ENCODE peak calls at places on chromosomes 6 and 20, in ten cellular contexts. One of them, this sample, is unnamed.

GRCh38 chr6:151325075-151326050 is 66.0 kb downstream of the ZBTB2 start:
- DNase-seq in stimulated activated CD4-positive, alpha-beta T cell treated with anti-CD3 and anti-CD28 coated beads, Interleukin-12 subunit alpha, Interleukin-12 subunit beta, amount 100 ng/mL, for 4 hours: no peak
- DNase-seq in putamen: no peak
- DNase-seq in Calu3: peak; percentile 65
- DNase-seq in nephron progenitor cell: peak; percentile 60
- DNase-seq in GM12891: no peak
- DNase-seq in COR-L47: peak; percentile 30
- DNase-seq in stimulated activated CD8-positive, alpha-beta memory T cell treated with anti-CD3 and anti-CD28 coated beads, Interleukin-7, amount 100 ng/mL, for 1 hour: no peak
- DNase-seq in Right ventricle myocardium superior: peak; percentile 74
- DNase-seq in DMS 273 treated with DMSO at 0.1 percent for 48 hours: peak; percentile 63
- DNase-seq in this sample: peak; percentile 87

GRCh38 chr20:16747291-16747811 is 807 bp upstream of the OTOR start:
- DNase-seq in DMS 273 treated with DMSO at 0.1 percent for 48 hours: no peak
- DNase-seq in stimulated activated CD8-positive, alpha-beta memory T cell treated with anti-CD3 and anti-CD28 coated beads, Interleukin-7, amount 100 ng/mL, for 1 hour: no peak
- DNase-seq in Calu3: no peak
- DNase-seq in GM12891: no peak
- DNase-seq in stimulated activated CD4-positive, alpha-beta T cell treated with anti-CD3 and anti-CD28 coated beads, Interleukin-12 subunit alpha, Interleukin-12 subunit beta, amount 100 ng/mL, for 4 hours: no peak
- DNase-seq in nephron progenitor cell: no peak
- DNase-seq in COR-L47: no peak
- DNase-seq in putamen: no peak
- DNase-seq in Right ventricle myocardium superior: no peak
- DNase-seq in this sample: no peak

GRCh38 chr20:25018841-25019240 is 26.3 kb upstream of the APMAP start:
- DNase-seq in stimulated activated CD8-positive, alpha-beta memory T cell treated with anti-CD3 and anti-CD28 coated beads, Interleukin-7, amount 100 ng/mL, for 1 hour: no peak
- DNase-seq in GM12891: no peak
- DNase-seq in nephron progenitor cell: no peak
- DNase-seq in putamen: no peak
- DNase-seq in stimulated activated CD4-positive, alpha-beta T cell treated with anti-CD3 and anti-CD28 coated beads, Interleukin-12 subunit alpha, Interleukin-12 subunit beta, amount 100 ng/mL, for 4 hours: no peak
- DNase-seq in Right ventricle myocardium superior: no peak
- DNase-seq in Calu3: no peak
- DNase-seq in COR-L47: no peak
- DNase-seq in DMS 273 treated with DMSO at 0.1 percent for 48 hours: no peak
- DNase-seq in this sample: no peak

GRCh38 chr6:132734694-132735236 is 20.9 kb upstream of the VNN1 start:
- DNase-seq in Calu3: peak; percentile 31
- DNase-seq in Right ventricle myocardium superior: no peak
- DNase-seq in stimulated activated CD4-positive, alpha-beta T cell treated with anti-CD3 and anti-CD28 coated beads, Interleukin-12 subunit alpha, Interleukin-12 subunit beta, amount 100 ng/mL, for 4 hours: no peak
- DNase-seq in nephron progenitor cell: no peak
- DNase-seq in GM12891: no peak
- DNase-seq in putamen: no peak
- DNase-seq in stimulated activated CD8-positive, alpha-beta memory T cell treated with anti-CD3 and anti-CD28 coated beads, Interleukin-7, amount 100 ng/mL, for 1 hour: no peak
- DNase-seq in DMS 273 treated with DMSO at 0.1 percent for 48 hours: no peak
- DNase-seq in COR-L47: no peak
- DNase-seq in this sample: peak; percentile 81

GRCh38 chr20:19073584-19074198 is 138.8 kb upstream of the SLC24A3 start:
- DNase-seq in putamen: no peak
- DNase-seq in COR-L47: no peak
- DNase-seq in Right ventricle myocardium superior: no peak
- DNase-seq in Calu3: no peak
- DNase-seq in stimulated activated CD8-positive, alpha-beta memory T cell treated with anti-CD3 and anti-CD28 coated beads, Interleukin-7, amount 100 ng/mL, for 1 hour: no peak
- DNase-seq in stimulated activated CD4-positive, alpha-beta T cell treated with anti-CD3 and anti-CD28 coated beads, Interleukin-12 subunit alpha, Interleukin-12 subunit beta, amount 100 ng/mL, for 4 hours: no peak
- DNase-seq in nephron progenitor cell: peak; percentile 17
- DNase-seq in GM12891: no peak
- DNase-seq in DMS 273 treated with DMSO at 0.1 percent for 48 hours: no peak
- DNase-seq in this sample: no peak

GRCh38 chr20:25118529-25118928 is 36.6 kb upstream of the VSX1 start:
- DNase-seq in Right ventricle myocardium superior: no peak
- DNase-seq in stimulated activated CD8-positive, alpha-beta memory T cell treated with anti-CD3 and anti-CD28 coated beads, Interleukin-7, amount 100 ng/mL, for 1 hour: no peak
- DNase-seq in stimulated activated CD4-positive, alpha-beta T cell treated with anti-CD3 and anti-CD28 coated beads, Interleukin-12 subunit alpha, Interleukin-12 subunit beta, amount 100 ng/mL, for 4 hours: no peak
- DNase-seq in COR-L47: no peak
- DNase-seq in DMS 273 treated with DMSO at 0.1 percent for 48 hours: no peak
- DNase-seq in nephron progenitor cell: no peak
- DNase-seq in Calu3: no peak
- DNase-seq in putamen: no peak
- DNase-seq in GM12891: no peak
- DNase-seq in this sample: no peak

GRCh38 chr20:48603819-48604405 is 223.9 kb downstream of the PREX1 start:
- DNase-seq in COR-L47: no peak
- DNase-seq in GM12891: no peak
- DNase-seq in stimulated activated CD8-positive, alpha-beta memory T cell treated with anti-CD3 and anti-CD28 coated beads, Interleukin-7, amount 100 ng/mL, for 1 hour: no peak
- DNase-seq in nephron progenitor cell: no peak
- DNase-seq in DMS 273 treated with DMSO at 0.1 percent for 48 hours: no peak
- DNase-seq in putamen: no peak
- DNase-seq in Calu3: no peak
- DNase-seq in stimulated activated CD4-positive, alpha-beta T cell treated with anti-CD3 and anti-CD28 coated beads, Interleukin-12 subunit alpha, Interleukin-12 subunit beta, amount 100 ng/mL, for 4 hours: no peak
- DNase-seq in Right ventricle myocardium superior: no peak
- DNase-seq in this sample: no peak

GRCh38 chr6:116741571-116741970 is 23.9 kb downstream of the FAM162B start:
- DNase-seq in Calu3: no peak
- DNase-seq in stimulated activated CD8-positive, alpha-beta memory T cell treated with anti-CD3 and anti-CD28 coated beads, Interleukin-7, amount 100 ng/mL, for 1 hour: no peak
- DNase-seq in Right ventricle myocardium superior: no peak
- DNase-seq in nephron progenitor cell: no peak
- DNase-seq in COR-L47: no peak
- DNase-seq in GM12891: no peak
- DNase-seq in DMS 273 treated with DMSO at 0.1 percent for 48 hours: no peak
- DNase-seq in stimulated activated CD4-positive, alpha-beta T cell treated with anti-CD3 and anti-CD28 coated beads, Interleukin-12 subunit alpha, Interleukin-12 subunit beta, amount 100 ng/mL, for 4 hours: no peak
- DNase-seq in putamen: no peak
- DNase-seq in this sample: no peak

GRCh38 chr20:17059465-17059864 is 167.4 kb upstream of the PCSK2 start:
- DNase-seq in Right ventricle myocardium superior: no peak
- DNase-seq in DMS 273 treated with DMSO at 0.1 percent for 48 hours: no peak
- DNase-seq in putamen: no peak
- DNase-seq in GM12891: no peak
- DNase-seq in nephron progenitor cell: no peak
- DNase-seq in COR-L47: no peak
- DNase-seq in stimulated activated CD4-positive, alpha-beta T cell treated with anti-CD3 and anti-CD28 coated beads, Interleukin-12 subunit alpha, Interleukin-12 subunit beta, amount 100 ng/mL, for 4 hours: no peak
- DNase-seq in Calu3: no peak
- DNase-seq in stimulated activated CD8-positive, alpha-beta memory T cell treated with anti-CD3 and anti-CD28 coated beads, Interleukin-7, amount 100 ng/mL, for 1 hour: no peak
- DNase-seq in this sample: no peak

GRCh38 chr6:128528241-128528640 is 7.8 kb upstream of the PTPRK start:
- DNase-seq in stimulated activated CD8-positive, alpha-beta memory T cell treated with anti-CD3 and anti-CD28 coated beads, Interleukin-7, amount 100 ng/mL, for 1 hour: no peak
- DNase-seq in nephron progenitor cell: no peak
- DNase-seq in stimulated activated CD4-positive, alpha-beta T cell treated with anti-CD3 and anti-CD28 coated beads, Interleukin-12 subunit alpha, Interleukin-12 subunit beta, amount 100 ng/mL, for 4 hours: no peak
- DNase-seq in Calu3: no peak
- DNase-seq in DMS 273 treated with DMSO at 0.1 percent for 48 hours: no peak
- DNase-seq in Right ventricle myocardium superior: no peak
- DNase-seq in GM12891: no peak
- DNase-seq in COR-L47: no peak
- DNase-seq in putamen: no peak
- DNase-seq in this sample: no peak

GRCh38 chr6:157605484-157605883 is 217.6 kb upstream of the SNX9 start:
- DNase-seq in Calu3: no peak
- DNase-seq in COR-L47: no peak
- DNase-seq in stimulated activated CD8-positive, alpha-beta memory T cell treated with anti-CD3 and anti-CD28 coated beads, Interleukin-7, amount 100 ng/mL, for 1 hour: no peak
- DNase-seq in GM12891: no peak
- DNase-seq in stimulated activated CD4-positive, alpha-beta T cell treated with anti-CD3 and anti-CD28 coated beads, Interleukin-12 subunit alpha, Interleukin-12 subunit beta, amount 100 ng/mL, for 4 hours: no peak
- DNase-seq in putamen: no peak
- DNase-seq in DMS 273 treated with DMSO at 0.1 percent for 48 hours: no peak
- DNase-seq in nephron progenitor cell: no peak
- DNase-seq in Right ventricle myocardium superior: no peak
- DNase-seq in this sample: no peak

GRCh38 chr20:16574656-16575355 is 1.6 kb upstream of the KIF16B start:
- DNase-seq in putamen: peak; percentile 87
- DNase-seq in stimulated activated CD4-positive, alpha-beta T cell treated with anti-CD3 and anti-CD28 coated beads, Interleukin-12 subunit alpha, Interleukin-12 subunit beta, amount 100 ng/mL, for 4 hours: peak; percentile 80
- DNase-seq in stimulated activated CD8-positive, alpha-beta memory T cell treated with anti-CD3 and anti-CD28 coated beads, Interleukin-7, amount 100 ng/mL, for 1 hour: peak; percentile 45
- DNase-seq in GM12891: peak; percentile 76
- DNase-seq in COR-L47: no peak
- DNase-seq in Calu3: peak; percentile 67
- DNase-seq in nephron progenitor cell: peak; percentile 87
- DNase-seq in DMS 273 treated with DMSO at 0.1 percent for 48 hours: peak; percentile 18
- DNase-seq in Right ventricle myocardium superior: peak; percentile 96
- DNase-seq in this sample: peak; percentile 77

GRCh38 chr6:96051555-96051954 is 35.8 kb downstream of the FUT9 start:
- DNase-seq in stimulated activated CD8-positive, alpha-beta memory T cell treated with anti-CD3 and anti-CD28 coated beads, Interleukin-7, amount 100 ng/mL, for 1 hour: no peak
- DNase-seq in putamen: no peak
- DNase-seq in DMS 273 treated with DMSO at 0.1 percent for 48 hours: no peak
- DNase-seq in stimulated activated CD4-positive, alpha-beta T cell treated with anti-CD3 and anti-CD28 coated beads, Interleukin-12 subunit alpha, Interleukin-12 subunit beta, amount 100 ng/mL, for 4 hours: no peak
- DNase-seq in nephron progenitor cell: no peak
- DNase-seq in Calu3: no peak
- DNase-seq in COR-L47: no peak
- DNase-seq in Right ventricle myocardium superior: no peak
- DNase-seq in GM12891: no peak
- DNase-seq in this sample: no peak

GRCh38 chr6:25295651-25296050 is 16.5 kb downstream of the CARMIL1 start:
- DNase-seq in Right ventricle myocardium superior: no peak
- DNase-seq in DMS 273 treated with DMSO at 0.1 percent for 48 hours: no peak
- DNase-seq in COR-L47: no peak
- DNase-seq in stimulated activated CD4-positive, alpha-beta T cell treated with anti-CD3 and anti-CD28 coated beads, Interleukin-12 subunit alpha, Interleukin-12 subunit beta, amount 100 ng/mL, for 4 hours: no peak
- DNase-seq in GM12891: no peak
- DNase-seq in putamen: no peak
- DNase-seq in nephron progenitor cell: no peak
- DNase-seq in stimulated activated CD8-positive, alpha-beta memory T cell treated with anti-CD3 and anti-CD28 coated beads, Interleukin-7, amount 100 ng/mL, for 1 hour: no peak
- DNase-seq in Calu3: no peak
- DNase-seq in this sample: no peak

GRCh38 chr6:33702345-33702977 is 9.0 kb downstream of the UQCC2 start:
- DNase-seq in Right ventricle myocardium superior: no peak
- DNase-seq in putamen: no peak
- DNase-seq in DMS 273 treated with DMSO at 0.1 percent for 48 hours: no peak
- DNase-seq in Calu3: peak; percentile 51
- DNase-seq in nephron progenitor cell: no peak
- DNase-seq in stimulated activated CD4-positive, alpha-beta T cell treated with anti-CD3 and anti-CD28 coated beads, Interleukin-12 subunit alpha, Interleukin-12 subunit beta, amount 100 ng/mL, for 4 hours: no peak
- DNase-seq in stimulated activated CD8-positive, alpha-beta memory T cell treated with anti-CD3 and anti-CD28 coated beads, Interleukin-7, amount 100 ng/mL, for 1 hour: no peak
- DNase-seq in COR-L47: peak; percentile 12
- DNase-seq in GM12891: no peak
- DNase-seq in this sample: peak; percentile 85

GRCh38 chr6:52984247-52984646 is 10.8 kb downstream of the GSTA4 start:
- DNase-seq in Right ventricle myocardium superior: no peak
- DNase-seq in nephron progenitor cell: no peak
- DNase-seq in putamen: no peak
- DNase-seq in Calu3: no peak
- DNase-seq in GM12891: no peak
- DNase-seq in COR-L47: no peak
- DNase-seq in DMS 273 treated with DMSO at 0.1 percent for 48 hours: no peak
- DNase-seq in stimulated activated CD4-positive, alpha-beta T cell treated with anti-CD3 and anti-CD28 coated beads, Interleukin-12 subunit alpha, Interleukin-12 subunit beta, amount 100 ng/mL, for 4 hours: no peak
- DNase-seq in stimulated activated CD8-positive, alpha-beta memory T cell treated with anti-CD3 and anti-CD28 coated beads, Interleukin-7, amount 100 ng/mL, for 1 hour: peak; percentile 5
- DNase-seq in this sample: no peak

GRCh38 chr6:2943564-2943955 is 27.8 kb downstream of the SERPINB6 start:
- DNase-seq in DMS 273 treated with DMSO at 0.1 percent for 48 hours: no peak
- DNase-seq in stimulated activated CD4-positive, alpha-beta T cell treated with anti-CD3 and anti-CD28 coated beads, Interleukin-12 subunit alpha, Interleukin-12 subunit beta, amount 100 ng/mL, for 4 hours: no peak
- DNase-seq in Right ventricle myocardium superior: no peak
- DNase-seq in Calu3: no peak
- DNase-seq in COR-L47: no peak
- DNase-seq in putamen: no peak
- DNase-seq in nephron progenitor cell: no peak
- DNase-seq in GM12891: no peak
- DNase-seq in stimulated activated CD8-positive, alpha-beta memory T cell treated with anti-CD3 and anti-CD28 coated beads, Interleukin-7, amount 100 ng/mL, for 1 hour: no peak
- DNase-seq in this sample: no peak

GRCh38 chr6:144006731-144007454 is 1.2 kb downstream of the PLAGL1 start:
- DNase-seq in putamen: no peak
- DNase-seq in DMS 273 treated with DMSO at 0.1 percent for 48 hours: no peak
- DNase-seq in Calu3: no peak
- DNase-seq in COR-L47: no peak
- DNase-seq in GM12891: no peak
- DNase-seq in stimulated activated CD8-positive, alpha-beta memory T cell treated with anti-CD3 and anti-CD28 coated beads, Interleukin-7, amount 100 ng/mL, for 1 hour: no peak
- DNase-seq in stimulated activated CD4-positive, alpha-beta T cell treated with anti-CD3 and anti-CD28 coated beads, Interleukin-12 subunit alpha, Interleukin-12 subunit beta, amount 100 ng/mL, for 4 hours: no peak
- DNase-seq in nephron progenitor cell: peak; percentile 33
- DNase-seq in Right ventricle myocardium superior: no peak
- DNase-seq in this sample: peak; percentile 59

GRCh38 chr20:44053046-44053445 is 133.9 kb downstream of the JPH2 start:
- DNase-seq in nephron progenitor cell: no peak
- DNase-seq in DMS 273 treated with DMSO at 0.1 percent for 48 hours: no peak
- DNase-seq in GM12891: no peak
- DNase-seq in COR-L47: no peak
- DNase-seq in putamen: no peak
- DNase-seq in Calu3: no peak
- DNase-seq in stimulated activated CD4-positive, alpha-beta T cell treated with anti-CD3 and anti-CD28 coated beads, Interleukin-12 subunit alpha, Interleukin-12 subunit beta, amount 100 ng/mL, for 4 hours: no peak
- DNase-seq in Right ventricle myocardium superior: no peak
- DNase-seq in stimulated activated CD8-positive, alpha-beta memory T cell treated with anti-CD3 and anti-CD28 coated beads, Interleukin-7, amount 100 ng/mL, for 1 hour: no peak
- DNase-seq in this sample: no peak

GRCh38 chr6:21323577-21323976 is 270.0 kb upstream of the SOX4 start:
- DNase-seq in Calu3: no peak
- DNase-seq in Right ventricle myocardium superior: no peak
- DNase-seq in stimulated activated CD4-positive, alpha-beta T cell treated with anti-CD3 and anti-CD28 coated beads, Interleukin-12 subunit alpha, Interleukin-12 subunit beta, amount 100 ng/mL, for 4 hours: no peak
- DNase-seq in COR-L47: no peak
- DNase-seq in DMS 273 treated with DMSO at 0.1 percent for 48 hours: no peak
- DNase-seq in GM12891: no peak
- DNase-seq in stimulated activated CD8-positive, alpha-beta memory T cell treated with anti-CD3 and anti-CD28 coated beads, Interleukin-7, amount 100 ng/mL, for 1 hour: no peak
- DNase-seq in nephron progenitor cell: peak; percentile 45
- DNase-seq in putamen: no peak
- DNase-seq in this sample: no peak

GRCh38 chr20:63586797-63587196 is 12.8 kb upstream of the HELZ2 start:
- DNase-seq in stimulated activated CD8-positive, alpha-beta memory T cell treated with anti-CD3 and anti-CD28 coated beads, Interleukin-7, amount 100 ng/mL, for 1 hour: no peak
- DNase-seq in GM12891: no peak
- DNase-seq in Calu3: no peak
- DNase-seq in Right ventricle myocardium superior: peak; percentile 33
- DNase-seq in DMS 273 treated with DMSO at 0.1 percent for 48 hours: no peak
- DNase-seq in COR-L47: no peak
- DNase-seq in nephron progenitor cell: no peak
- DNase-seq in putamen: no peak
- DNase-seq in stimulated activated CD4-positive, alpha-beta T cell treated with anti-CD3 and anti-CD28 coated beads, Interleukin-12 subunit alpha, Interleukin-12 subunit beta, amount 100 ng/mL, for 4 hours: no peak
- DNase-seq in this sample: no peak

GRCh38 chr6:139364302-139364981 is 10.0 kb downstream of the CITED2 start:
- DNase-seq in Calu3: no peak
- DNase-seq in stimulated activated CD8-positive, alpha-beta memory T cell treated with anti-CD3 and anti-CD28 coated beads, Interleukin-7, amount 100 ng/mL, for 1 hour: no peak
- DNase-seq in GM12891: peak; percentile 13
- DNase-seq in COR-L47: peak; percentile 28
- DNase-seq in stimulated activated CD4-positive, alpha-beta T cell treated with anti-CD3 and anti-CD28 coated beads, Interleukin-12 subunit alpha, Interleukin-12 subunit beta, amount 100 ng/mL, for 4 hours: no peak
- DNase-seq in DMS 273 treated with DMSO at 0.1 percent for 48 hours: peak; percentile 61
- DNase-seq in Right ventricle myocardium superior: no peak
- DNase-seq in putamen: peak; percentile 34
- DNase-seq in nephron progenitor cell: peak; percentile 4
- DNase-seq in this sample: peak; percentile 70

GRCh38 chr6:119347466-119348307 is 1.9 kb downstream of the MAN1A1 start:
- DNase-seq in DMS 273 treated with DMSO at 0.1 percent for 48 hours: no peak
- DNase-seq in putamen: no peak
- DNase-seq in GM12891: no peak
- DNase-seq in Calu3: peak; percentile 36
- DNase-seq in COR-L47: no peak
- DNase-seq in nephron progenitor cell: peak; percentile 9
- DNase-seq in stimulated activated CD4-positive, alpha-beta T cell treated with anti-CD3 and anti-CD28 coated beads, Interleukin-12 subunit alpha, Interleukin-12 subunit beta, amount 100 ng/mL, for 4 hours: peak; percentile 7
- DNase-seq in Right ventricle myocardium superior: peak; percentile 57
- DNase-seq in stimulated activated CD8-positive, alpha-beta memory T cell treated with anti-CD3 and anti-CD28 coated beads, Interleukin-7, amount 100 ng/mL, for 1 hour: no peak
- DNase-seq in this sample: no peak

GRCh38 chr20:48051810-48052491 is 266.7 kb upstream of the SULF2 start:
- DNase-seq in Calu3: peak; percentile 74
- DNase-seq in Right ventricle myocardium superior: no peak
- DNase-seq in stimulated activated CD4-positive, alpha-beta T cell treated with anti-CD3 and anti-CD28 coated beads, Interleukin-12 subunit alpha, Interleukin-12 subunit beta, amount 100 ng/mL, for 4 hours: no peak
- DNase-seq in GM12891: no peak
- DNase-seq in stimulated activated CD8-positive, alpha-beta memory T cell treated with anti-CD3 and anti-CD28 coated beads, Interleukin-7, amount 100 ng/mL, for 1 hour: no peak
- DNase-seq in putamen: no peak
- DNase-seq in nephron progenitor cell: no peak
- DNase-seq in COR-L47: peak; percentile 3
- DNase-seq in DMS 273 treated with DMSO at 0.1 percent for 48 hours: no peak
- DNase-seq in this sample: peak; percentile 51

GRCh38 chr20:46681032-46681854 is 8.0 kb downstream of the TP53RK start:
- DNase-seq in DMS 273 treated with DMSO at 0.1 percent for 48 hours: peak; percentile 40
- DNase-seq in Right ventricle myocardium superior: no peak
- DNase-seq in stimulated activated CD8-positive, alpha-beta memory T cell treated with anti-CD3 and anti-CD28 coated beads, Interleukin-7, amount 100 ng/mL, for 1 hour: peak; percentile 50
- DNase-seq in Calu3: peak; percentile 89
- DNase-seq in COR-L47: peak; percentile 22
- DNase-seq in GM12891: peak; percentile 34
- DNase-seq in nephron progenitor cell: peak; percentile 77
- DNase-seq in stimulated activated CD4-positive, alpha-beta T cell treated with anti-CD3 and anti-CD28 coated beads, Interleukin-12 subunit alpha, Interleukin-12 subunit beta, amount 100 ng/mL, for 4 hours: peak; percentile 62
- DNase-seq in putamen: peak; percentile 65
- DNase-seq in this sample: peak; percentile 64